ENCODE peak calls at places on chromosomes 13 and 19, in four cellular contexts. D is thoracic aorta, U is gastrocnemius medialis, I is A549. G is an unnamed sample.

GRCh38 chr13:44359983-44360375 is 13.6 kb upstream of the SERP2 start:
- DNase-seq in D (no peak), U (no peak), I (no peak), G (no peak)

GRCh38 chr13:79447141-79447540 is 33.8 kb upstream of the NDFIP2 start:
- DNase-seq in D (no peak), U (no peak), I (no peak), G (no peak)

GRCh38 chr13:97726664-97727235 is 226.7 kb upstream of the IPO5 start:
- DNase-seq in D (no peak), U (no peak), I (no peak), G (no peak)

GRCh38 chr19:9306443-9306842 is 3.2 kb downstream of the ZNF699 start:
- DNase-seq in D (no peak), U (no peak), I (no peak), G (no peak)

GRCh38 chr19:32372726-32373613 is 27.6 kb downstream of the ZNF507 start:
- DNase-seq in D (no peak), U (no peak), I (peak; percentile 92), G (no peak)

GRCh38 chr13:73708393-73708985 is 425.7 kb downstream of the KLF12 start:
- DNase-seq in D (no peak), U (no peak), I (peak; percentile 72), G (no peak)

GRCh38 chr19:1214862-1215731 is 9.5 kb downstream of the STK11 start:
- DNase-seq in D (no peak), U (no peak), I (no peak), G (peak; percentile 83)

GRCh38 chr13:76684336-76684735 is 201.9 kb downstream of the KCTD12 start:
- DNase-seq in D (no peak), U (no peak), I (no peak), G (no peak)

GRCh38 chr13:51945149-51945548 is 66.1 kb downstream of the ATP7B start:
- DNase-seq in D (no peak), U (no peak), I (no peak), G (no peak)

GRCh38 chr13:111539791-111540446 is 219.5 kb downstream of the TEX29 start:
- DNase-seq in D (no peak), U (no peak), I (no peak), G (no peak)

GRCh38 chr13:111537115-111537728 is 216.8 kb downstream of the TEX29 start:
- DNase-seq in D (no peak), U (no peak), I (no peak), G (no peak)

GRCh38 chr13:111540486-111540885 is 220.0 kb downstream of the TEX29 start:
- DNase-seq in D (no peak), U (no peak), I (no peak), G (no peak)

GRCh38 chr13:111537843-111538499 is 217.5 kb downstream of the TEX29 start:
- DNase-seq in D (no peak), U (no peak), I (no peak), G (no peak)

DNA sequence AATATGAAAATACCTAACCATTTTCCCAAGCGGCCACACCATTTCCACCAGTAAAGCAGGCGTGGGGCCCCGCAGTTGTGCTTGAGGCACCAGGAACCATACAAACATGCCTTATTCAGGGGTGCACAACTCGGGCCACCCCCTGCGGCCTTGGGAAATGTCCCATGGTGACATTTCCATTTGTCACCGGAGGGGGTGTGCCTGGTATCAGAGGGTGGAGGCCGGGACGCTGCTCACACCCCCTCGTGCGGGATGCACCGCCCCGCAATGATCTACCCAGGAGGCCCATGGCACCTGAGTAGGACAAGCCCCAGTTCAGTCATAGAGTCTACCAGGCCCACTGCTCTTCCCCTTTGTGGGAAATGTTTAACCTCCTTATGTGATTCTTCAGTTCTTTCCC is 218.8 kb downstream of the TEX29 start:
- DNase-seq in D (no peak), U (no peak), I (no peak), G (no peak)
- H3K27ac ChIP-seq in D (no peak overlapping the region), U (no peak overlapping the region), I (no peak overlapping the region), G (no peak overlapping the region)

GRCh38 chr19:3336351-3336679 is 30.1 kb upstream of the NFIC start:
- DNase-seq in D (no peak), U (no peak), I (no peak), G (no peak)

GRCh38 chr19:3333020-3333583 is 33.3 kb upstream of the NFIC start:
- DNase-seq in D (no peak), U (no peak), I (no peak), G (no peak)

GRCh38 chr19:3335431-3336350 is 30.7 kb upstream of the NFIC start:
- DNase-seq in D (peak; percentile 31), U (peak; percentile 52), I (no peak), G (peak; percentile 87)

GRCh38 chr19:3336680-3337523 is 29.5 kb upstream of the NFIC start:
- DNase-seq in D (peak; percentile 70), U (peak; percentile 84), I (peak; percentile 79), G (peak; percentile 91)

DNA sequence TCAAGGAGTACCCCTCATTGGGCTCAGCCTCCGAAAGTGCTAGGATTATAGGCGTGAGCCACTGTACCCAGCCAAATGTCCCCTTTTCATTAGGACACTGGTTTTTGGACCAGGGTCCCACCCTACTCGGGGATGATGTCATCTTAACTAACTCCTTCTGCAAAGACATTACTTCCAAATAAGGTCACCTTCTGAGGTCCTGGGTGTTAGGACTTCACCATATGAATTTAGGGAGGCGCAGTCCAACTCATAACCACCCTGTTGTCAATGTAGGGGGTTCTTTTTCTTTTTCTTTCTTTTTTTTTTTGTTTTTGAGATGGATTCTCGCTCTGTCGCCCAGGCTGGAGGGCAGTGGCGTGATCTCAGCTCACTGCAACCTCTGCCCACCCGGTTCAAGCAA is 32.7 kb upstream of the NFIC start:
- DNase-seq in D (no peak), U (no peak), I (no peak), G (no peak)
- H3K4me3 ChIP-seq in D (no peak overlapping the region), U (no peak overlapping the region), I (no peak overlapping the region), G (no peak overlapping the region)

GRCh38 chr13:24882665-24883064 is 118.7 kb downstream of the RNF17 start:
- DNase-seq in D (no peak), U (no peak), I (no peak), G (no peak)

GRCh38 chr13:24877531-24877930 is 113.6 kb downstream of the RNF17 start:
- DNase-seq in D (no peak), U (no peak), I (no peak), G (no peak)

GRCh38 chr13:24875566-24875965 is 111.6 kb downstream of the RNF17 start:
- DNase-seq in D (no peak), U (no peak), I (no peak), G (no peak)

GRCh38 chr13:24878340-24878739 is 114.4 kb downstream of the RNF17 start:
- DNase-seq in D (no peak), U (no peak), I (no peak), G (no peak)
- H3K27ac ChIP-seq in D (no peak overlapping the region), U (no peak overlapping the region), I (no peak overlapping the region), G (no peak overlapping the region)

GRCh38 chr19:38452430-38453366 is 19.2 kb downstream of the RYR1 start:
- DNase-seq in D (no peak), U (peak; percentile 64), I (peak; percentile 69), G (peak; percentile 58)

GRCh38 chr19:38449518-38449917 is 16.0 kb downstream of the RYR1 start:
- DNase-seq in D (no peak), U (no peak), I (no peak), G (no peak)

GRCh38 chr19:38451629-38452028 is 18.1 kb downstream of the RYR1 start:
- DNase-seq in D (no peak), U (no peak), I (no peak), G (no peak)

GRCh38 chr19:38453596-38453995 is 20.1 kb downstream of the RYR1 start:
- DNase-seq in D (no peak), U (no peak), I (no peak), G (no peak)

GRCh38 chr19:38451036-38451435 is 17.5 kb downstream of the RYR1 start:
- DNase-seq in D (no peak), U (peak; percentile 48), I (no peak), G (no peak)
- H3K4me3 ChIP-seq in D (no peak overlapping the region), U (no peak overlapping the region), I (no peak overlapping the region), G (no peak overlapping the region)

DNA sequence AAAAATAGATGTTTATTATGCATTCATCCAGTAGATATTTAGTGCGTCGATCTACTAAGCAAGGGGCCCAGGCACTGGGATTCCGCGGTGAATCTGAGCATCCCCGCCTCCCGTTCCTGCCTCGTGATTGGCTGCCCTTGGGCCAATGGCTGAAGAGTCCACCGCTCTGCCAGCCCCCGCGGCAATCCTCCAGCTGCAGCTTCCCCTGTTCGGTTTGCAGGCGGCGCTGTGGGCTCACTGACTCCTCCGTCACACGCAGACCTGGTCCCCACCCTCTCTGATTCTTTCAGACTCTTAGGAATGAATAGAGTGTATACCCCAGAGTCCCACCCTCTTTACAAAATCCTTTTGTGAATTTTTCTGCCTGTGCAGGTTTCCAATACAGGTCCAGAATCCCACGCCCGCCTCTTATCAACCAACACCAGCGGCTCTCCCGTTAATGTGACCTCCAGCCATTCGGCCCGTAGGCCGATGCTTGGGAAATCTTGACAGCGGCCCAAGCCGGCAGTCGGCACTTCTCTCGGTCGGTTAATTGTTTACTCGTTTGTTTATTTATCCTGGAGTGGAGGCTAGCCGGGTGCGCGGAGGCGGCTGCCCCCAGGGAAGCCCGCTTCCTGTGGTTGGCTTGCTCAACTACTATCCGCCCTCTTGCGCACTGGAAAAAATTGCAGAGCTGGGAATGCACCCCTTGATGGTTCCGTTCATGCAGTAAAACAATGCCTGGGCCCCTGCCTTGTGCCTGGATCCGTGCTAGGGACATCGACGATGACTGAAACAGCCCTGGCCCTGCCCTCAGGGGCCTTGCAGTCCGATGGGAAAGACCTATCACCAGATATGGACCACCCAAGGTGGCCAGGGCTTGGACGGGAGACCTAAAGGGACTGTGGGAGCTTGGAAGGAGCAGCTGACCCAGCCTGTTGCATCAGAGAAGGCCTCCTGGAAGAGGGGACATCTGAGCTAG is 4.5 kb upstream of the ARHGAP35 start:
- DNase-seq in D (peak; percentile 85), U (peak; percentile 97), I (peak; percentile 96), G (peak; percentile 99)
- H3K27ac ChIP-seq in D (peak overlapping the region; percentile 91), U (peak overlapping the region; percentile 75), I (peak overlapping the region; percentile 82), G (peak overlapping the region; percentile 73)

GRCh38 chr13:110379358-110379757 is 72.3 kb downstream of the COL4A2 start:
- DNase-seq in D (no peak), U (no peak), I (no peak), G (no peak)

GRCh38 chr13:110382229-110382628 is 75.1 kb downstream of the COL4A2 start:
- DNase-seq in D (no peak), U (no peak), I (peak; percentile 59), G (no peak)

GRCh38 chr13:110381029-110381360 is 73.9 kb downstream of the COL4A2 start:
- DNase-seq in D (no peak), U (no peak), I (no peak), G (no peak)

GRCh38 chr13:110380359-110381028 is 73.4 kb downstream of the COL4A2 start:
- DNase-seq in D (no peak), U (no peak), I (peak; percentile 40), G (no peak)

DNA sequence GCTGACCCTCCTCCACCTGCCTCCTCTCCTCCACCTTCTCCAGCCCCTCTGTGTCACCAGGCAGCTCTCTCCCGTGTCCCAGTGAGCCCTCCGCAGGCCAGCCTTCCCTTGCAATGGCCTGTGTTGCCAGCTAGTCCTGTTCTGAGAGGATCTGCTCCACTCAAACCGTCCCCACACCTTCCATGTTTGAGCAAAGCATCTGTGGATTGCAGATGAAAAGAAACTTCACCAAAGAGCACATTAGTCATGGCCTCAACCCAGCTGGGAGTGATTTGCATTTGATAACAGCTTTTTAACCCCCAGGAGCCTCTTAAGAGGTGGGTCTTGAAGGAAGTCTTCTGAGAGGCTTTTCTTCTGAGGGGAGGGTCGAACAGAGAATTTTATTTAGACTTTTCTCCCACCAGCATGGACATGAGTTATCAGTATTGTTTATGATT is 72.8 kb downstream of the COL4A2 start:
- DNase-seq in D (no peak), U (no peak), I (peak; percentile 18), G (no peak)
- H3K4me3 ChIP-seq in D (no peak overlapping the region), U (no peak overlapping the region), I (no peak overlapping the region), G (no peak overlapping the region)

G was measured in right cardiac atrium.